ENCODE peak calls at places on chromosomes 16 and 17, in five cellular contexts. U is ascending aorta, D is left ventricle myocardium inferior, O is mammary epithelial cell, Z is spleen. F is an unnamed sample.

GRCh38 chr16:79599256-79599836 is 1.2 kb downstream of the MAF start:
- DNase-seq in U (peak; percentile 68), D (peak; percentile 29), O (peak; percentile 55), Z (peak; percentile 87), F (peak; percentile 47)

GRCh38 chr16:51907680-51908079 is 639.3 kb downstream of the TOX3 start:
- DNase-seq in U (no peak), D (no peak), O (no peak), Z (no peak), F (no peak)

GRCh38 chr17:8158267-8159031 is 4.3 kb downstream of the VAMP2 start:
- DNase-seq in U (peak; percentile 97), D (peak; percentile 92), O (peak; percentile 71), Z (peak; percentile 95), F (peak; percentile 89)

GRCh38 chr17:9987779-9988585 is 82.9 kb upstream of the RCVRN start:
- DNase-seq in U (no peak), D (peak; percentile 31), O (no peak), Z (peak; percentile 82), F (no peak)

GRCh38 chr16:88561485-88562369 is 8.5 kb upstream of the ZC3H18 start:
- DNase-seq in U (no peak), D (no peak), O (peak; percentile 17), Z (no peak), F (no peak)

GRCh38 chr17:21161498-21162393 is 35.0 kb downstream of the DHRS7B start:
- DNase-seq in U (no peak), D (no peak), O (no peak), Z (no peak), F (no peak)

GRCh38 chr16:7526736-7527135 is 194.1 kb downstream of the RBFOX1 start:
- DNase-seq in U (no peak), D (no peak), O (no peak), Z (no peak), F (no peak)

GRCh38 chr17:72386619-72387237 is 265.9 kb downstream of the SOX9 start:
- DNase-seq in U (no peak), D (no peak), O (no peak), Z (no peak), F (no peak)

GRCh38 chr17:29973005-29973404 is 31.6 kb downstream of the EFCAB5 start:
- DNase-seq in U (no peak), D (no peak), O (no peak), Z (no peak), F (no peak)

GRCh38 chr17:55432358-55433028 is 10.9 kb upstream of the MMD start:
- DNase-seq in U (no peak), D (no peak), O (peak; percentile 65), Z (no peak), F (no peak)

GRCh38 chr16:28943281-28943680 is 7.5 kb upstream of the NFATC2IP start:
- DNase-seq in U (no peak), D (no peak), O (no peak), Z (no peak), F (no peak)

GRCh38 chr17:34763727-34764665 is 184.6 kb downstream of the TMEM132E start:
- DNase-seq in U (peak; percentile 47), D (no peak), O (no peak), Z (no peak), F (no peak)

GRCh38 chr16:46918400-46918799 is 34.2 kb downstream of the GPT2 start:
- DNase-seq in U (no peak), D (no peak), O (no peak), Z (no peak), F (no peak)

GRCh38 chr17:32878211-32878610 is 1.3 kb upstream of the MYO1D start:
- DNase-seq in U (peak; percentile 92), D (no peak), O (peak; percentile 37), Z (no peak), F (no peak)

GRCh38 chr16:86597880-86598606 is 19.7 kb downstream of the FOXL1 start:
- DNase-seq in U (peak; percentile 89), D (no peak), O (no peak), Z (no peak), F (no peak)

GRCh38 chr17:82301916-82302497 is 15.4 kb downstream of the CD7 start:
- DNase-seq in U (no peak), D (no peak), O (peak; percentile 80), Z (peak; percentile 87), F (no peak)

GRCh38 chr17:51590071-51590470 is 329.7 kb downstream of the UTP18 start:
- DNase-seq in U (no peak), D (no peak), O (no peak), Z (no peak), F (no peak)

GRCh38 chr16:60414617-60415016 is 1621.6 kb downstream of the CDH8 start:
- DNase-seq in U (no peak), D (no peak), O (no peak), Z (no peak), F (no peak)

GRCh38 chr16:81940781-81941560 is 70.3 kb downstream of the SDR42E1 start:
- DNase-seq in U (no peak), D (no peak), O (peak; percentile 63), Z (no peak), F (no peak)

GRCh38 chr17:65079489-65079900 is 23.0 kb upstream of the GNA13 start:
- DNase-seq in U (no peak), D (no peak), O (no peak), Z (no peak), F (no peak)

GRCh38 chr17:71522383-71522782 is 598.4 kb upstream of the SOX9 start:
- DNase-seq in U (no peak), D (no peak), O (peak; percentile 62), Z (no peak), F (no peak)

GRCh38 chr16:67426950-67427349 is 4.0 kb upstream of the HSD11B2 start:
- DNase-seq in U (no peak), D (peak; percentile 32), O (no peak), Z (no peak), F (no peak)

GRCh38 chr16:83689385-83689831 is 118.4 kb upstream of the HSBP1 start:
- DNase-seq in U (peak; percentile 75), D (no peak), O (peak; percentile 91), Z (no peak), F (no peak)

GRCh38 chr17:45397796-45398195 is 34.9 kb downstream of the ARHGAP27 start:
- DNase-seq in U (no peak), D (no peak), O (no peak), Z (peak; percentile 62), F (no peak)

GRCh38 chr16:66578596-66579531 is at the start of gene CMTM2:
- DNase-seq in U (no peak), D (no peak), O (no peak), Z (no peak), F (no peak)

GRCh38 chr16:79607587-79607986 is 7.0 kb upstream of the MAF start:
- DNase-seq in U (no peak), D (no peak), O (peak; percentile 75), Z (no peak), F (no peak)

GRCh38 chr16:27743963-27744362 is 194.0 kb downstream of the KATNIP start:
- DNase-seq in U (no peak), D (no peak), O (no peak), Z (no peak), F (no peak)

GRCh38 chr17:70552230-70552981 is 383.1 kb downstream of the KCNJ2 start:
- DNase-seq in U (no peak), D (no peak), O (peak; percentile 18), Z (no peak), F (no peak)

GRCh38 chr17:5545051-5545987 is 39.0 kb downstream of the NLRP1 start:
- DNase-seq in U (no peak), D (no peak), O (peak; percentile 24), Z (no peak), F (no peak)

GRCh38 chr16:80122155-80122554 is 418.6 kb upstream of the DYNLRB2 start:
- DNase-seq in U (no peak), D (peak; percentile 47), O (no peak), Z (no peak), F (no peak)

GRCh38 chr17:3792481-3792880 is 8.5 kb downstream of the ITGAE start:
- DNase-seq in U (no peak), D (no peak), O (no peak), Z (no peak), F (no peak)

GRCh38 chr17:77385750-77386501 is 245.2 kb downstream of the SEC14L1 start:
- DNase-seq in U (no peak), D (peak; percentile 61), O (no peak), Z (no peak), F (peak; percentile 91)

DNA sequence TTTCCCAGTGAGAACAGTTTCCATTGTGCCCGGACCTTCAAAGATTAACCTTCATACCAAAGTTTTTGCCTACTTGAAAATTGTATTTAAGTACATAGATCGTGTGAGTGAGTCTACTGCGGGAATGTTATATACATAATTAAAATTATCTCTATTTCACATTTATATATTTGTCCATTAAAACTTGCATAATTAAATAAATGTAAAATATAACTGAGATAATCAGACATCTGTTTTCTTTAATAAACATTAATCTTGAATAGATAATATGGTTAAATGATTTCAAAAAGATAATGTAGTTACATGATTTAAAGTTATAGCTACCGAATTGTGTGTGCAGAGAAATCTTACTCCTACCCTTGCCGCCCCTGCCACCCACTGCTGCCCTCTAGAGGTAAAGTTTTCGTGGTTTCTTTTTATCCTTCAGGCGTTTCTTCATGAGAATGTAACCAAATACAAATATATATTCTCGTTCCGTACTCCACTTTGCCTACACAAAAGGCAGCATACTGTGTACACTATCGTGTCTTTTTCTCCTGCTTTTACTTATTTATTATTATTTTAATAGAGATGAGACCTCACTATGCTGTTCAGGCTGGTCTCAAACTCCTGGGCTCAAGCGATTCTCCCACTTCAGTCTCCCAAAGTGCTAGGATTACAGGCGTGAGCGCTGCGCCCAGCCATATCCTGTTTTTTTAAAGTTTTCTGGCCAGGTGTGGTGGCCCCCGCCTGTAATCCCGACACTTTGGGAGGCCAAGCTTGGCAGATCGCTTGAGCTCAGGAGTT is 35.6 kb downstream of the RPA1 start:
- DNase-seq in U (no peak), D (no peak), O (peak; percentile 35), Z (peak; percentile 78), F (no peak)
- H3K27me3 ChIP-seq in U (no peaks in the 10 kb centered on the region), D (no peaks in the 10 kb centered on the region), O (no peaks in the 10 kb centered on the region), Z (no peaks in the 10 kb centered on the region), F (no peaks in the 10 kb centered on the region)

GRCh38 chr17:75498726-75499213 is 16.6 kb downstream of the CASKIN2 start:
- DNase-seq in U (no peak), D (no peak), O (no peak), Z (peak; percentile 71), F (no peak)
- TF ChIP-seq CTCF in U (no peak), D (no peak), O (no peak), Z (no peak), F (no peak)

DNA sequence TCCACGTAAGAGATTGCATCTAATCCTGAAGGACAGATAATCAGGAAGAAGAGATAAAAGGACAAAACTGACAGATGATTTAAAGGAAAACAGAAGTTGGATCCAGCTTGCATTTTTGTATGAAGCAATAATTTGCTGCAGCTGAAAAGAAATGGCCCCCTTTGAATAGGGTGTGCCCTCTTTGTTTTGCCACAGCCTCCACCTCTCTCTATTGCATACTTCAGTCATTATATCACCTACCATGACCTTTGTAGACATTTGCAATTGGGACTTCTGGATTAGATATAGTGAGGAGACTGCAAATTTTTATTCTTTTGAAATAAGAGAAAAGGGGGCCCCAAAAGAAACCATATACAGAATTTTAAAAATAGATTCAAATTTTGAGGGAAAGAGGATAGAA is 8.1 kb downstream of the NOG start:
- DNase-seq in U (no peak), D (no peak), O (no peak), Z (no peak), F (no peak)
- H3K27ac ChIP-seq in U (no peak overlapping the region), D (no peak overlapping the region), O (no peak overlapping the region), Z (no peak overlapping the region), F (no peak overlapping the region)

DNA sequence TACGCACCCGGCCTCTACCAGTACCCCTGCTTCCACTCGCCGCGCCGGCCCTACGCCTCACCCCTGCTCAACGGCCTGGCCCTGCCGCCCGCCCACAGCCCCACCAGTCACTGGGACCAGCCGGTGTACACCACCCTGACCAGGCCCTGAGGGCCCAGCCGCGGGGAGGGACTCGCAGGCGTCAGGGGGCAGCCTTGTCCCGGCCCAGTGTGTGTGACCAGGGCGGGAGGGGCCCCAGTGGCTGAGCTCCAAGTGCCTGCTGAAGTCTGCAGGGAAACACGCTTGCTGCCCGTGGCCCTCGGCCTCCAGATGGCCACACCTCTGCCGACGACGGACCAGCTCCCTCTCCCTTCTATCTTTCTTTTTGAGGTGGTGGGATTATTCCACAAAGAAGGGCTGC is 3.7 kb downstream of the SOX8 start:
- DNase-seq in U (no peak), D (no peak), O (no peak), Z (no peak), F (no peak)
- H3K27me3 ChIP-seq in U (peaks cover 3% of the 10 kb centered on the region), D (peaks cover 98% of the 10 kb centered on the region), O (peaks cover 30% of the 10 kb centered on the region), Z (peaks cover 17% of the 10 kb centered on the region), F (peaks cover 12% of the 10 kb centered on the region)